ENCODE peak calls at places on chromosomes 3 and 15, in ten cellular contexts. X is psoas muscle, K is spleen, Y is right lobe of liver, G is adrenal gland, S is stomach, V is fibroblast of lung, M is esophagus squamous epithelium, T is A673, C is IMR-90. H is an unnamed sample. For H3K4me1, the result is how much of the 10 kb centered on the place peaks cover.

GRCh38 chr3:141618938-141619337 is 119.2 kb upstream of the RNF7 start:
- DNase-seq in X (no peak), K (no peak), Y (no peak), G (no peak), S (no peak), V (no peak), M (no peak), T (no peak), C (no peak), H (no peak)

GRCh38 chr3:17638351-17638750 is 104.1 kb downstream of the TBC1D5 start:
- DNase-seq in X (no peak), K (no peak), Y (no peak), G (no peak), S (no peak), V (no peak), M (no peak), T (no peak), C (peak), H (no peak)

GRCh38 chr3:108099203-108099602 is 8.4 kb upstream of the CD47 start:
- DNase-seq in X (no peak), K (no peak), Y (no peak), G (no peak), S (no peak), V (peak), M (no peak), T (no peak), C (peak), H (no peak)

GRCh38 chr3:120350431-120350941 is 1.3 kb upstream of the LRRC58 start:
- DNase-seq in X (no peak), K (peak), Y (peak), G (peak), S (no peak), V (peak), M (no peak), T (peak), C (peak), H (no peak)

GRCh38 chr3:158791259-158791920 is 10.5 kb upstream of the MFSD1 start:
- DNase-seq in X (no peak), K (no peak), Y (no peak), G (peak), S (no peak), V (peak), M (no peak), T (peak), C (peak), H (peak)

GRCh38 chr3:42668403-42668740 is 14.9 kb downstream of the ZBTB47 start:
- DNase-seq in X (no peak), K (no peak), Y (no peak), G (no peak), S (peak), V (no peak), M (no peak), T (no peak), C (no peak), H (peak)

GRCh38 chr15:40106203-40107161 is 2.2 kb downstream of the BMF start:
- DNase-seq in X (peak), K (peak), Y (peak), G (no peak), S (peak), V (no peak), M (no peak), T (peak), C (peak), H (peak)

GRCh38 chr3:58564456-58565160 is 12.6 kb downstream of the FAM107A start:
- DNase-seq in X (no peak), K (no peak), Y (no peak), G (no peak), S (no peak), V (peak), M (no peak), T (no peak), C (peak), H (no peak)

GRCh38 chr3:14524311-14524711 is 15.8 kb downstream of the GRIP2 start:
- DNase-seq in X (peak), K (peak), Y (peak), G (no peak), S (no peak), V (no peak), M (no peak), T (no peak), C (no peak), H (peak)

GRCh38 chr3:74302274-74302673 is 312.2 kb downstream of the CNTN3 start:
- DNase-seq in X (no peak), K (no peak), Y (no peak), G (no peak), S (no peak), V (no peak), M (no peak), T (no peak), C (no peak), H (no peak)

GRCh38 chr3:64824281-64824980 is 136.6 kb upstream of the ADAMTS9 start:
- DNase-seq in X (no peak), K (no peak), Y (no peak), G (no peak), S (no peak), V (peak), M (no peak), T (no peak), C (no peak), H (no peak)

GRCh38 chr3:65026151-65026550 is 338.4 kb upstream of the ADAMTS9 start:
- DNase-seq in X (no peak), K (no peak), Y (no peak), G (no peak), S (no peak), V (no peak), M (no peak), T (no peak), C (no peak), H (no peak)

GRCh38 chr3:88101142-88101541 is 42.1 kb downstream of the ZNF654 start:
- DNase-seq in X (no peak), K (no peak), Y (no peak), G (no peak), S (no peak), V (no peak), M (no peak), T (no peak), C (no peak), H (no peak)

GRCh38 chr15:48962662-48963523 is 826 bp downstream of the SHC4 start:
- DNase-seq in X (peak), K (no peak), Y (peak), G (peak), S (no peak), V (peak), M (no peak), T (peak), C (peak), H (no peak)

GRCh38 chr3:187946031-187946691 is 200.9 kb upstream of the BCL6 start:
- DNase-seq in X (no peak), K (no peak), Y (no peak), G (no peak), S (no peak), V (peak), M (no peak), T (no peak), C (peak), H (no peak)

GRCh38 chr15:91482799-91483198 is 370.7 kb upstream of the SLCO3A1 start:
- DNase-seq in X (no peak), K (no peak), Y (no peak), G (no peak), S (no peak), V (no peak), M (no peak), T (no peak), C (no peak), H (no peak)

GRCh38 chr3:66076861-66077495 is 38.3 kb upstream of the MAGI1 start:
- DNase-seq in X (no peak), K (no peak), Y (no peak), G (no peak), S (no peak), V (peak), M (no peak), T (no peak), C (peak), H (no peak)

GRCh38 chr15:79724312-79724711 is 172.5 kb downstream of the MTHFS start:
- DNase-seq in X (no peak), K (no peak), Y (no peak), G (no peak), S (no peak), V (peak), M (no peak), T (no peak), C (peak), H (no peak)

GRCh38 chr15:89845305-89845893 is 30.7 kb upstream of the ANPEP start:
- DNase-seq in X (no peak), K (no peak), Y (no peak), G (no peak), S (no peak), V (peak), M (no peak), T (peak), C (peak), H (no peak)

GRCh38 chr3:177037241-177037640 is 160.0 kb downstream of the TBL1XR1 start:
- DNase-seq in X (no peak), K (no peak), Y (no peak), G (no peak), S (no peak), V (peak), M (no peak), T (no peak), C (peak), H (no peak)

GRCh38 chr3:116951610-116952009 is 242.0 kb downstream of the TUSC7 start:
- DNase-seq in X (no peak), K (no peak), Y (no peak), G (no peak), S (no peak), V (peak), M (no peak), T (no peak), C (peak), H (no peak)

GRCh38 chr3:27533718-27534578 is 49.8 kb upstream of the SLC4A7 start:
- DNase-seq in X (peak), K (no peak), Y (no peak), G (no peak), S (peak), V (peak), M (no peak), T (peak), C (peak), H (peak)

GRCh38 chr3:149179225-149179624 is 42.4 kb downstream of the CP start:
- DNase-seq in X (no peak), K (no peak), Y (no peak), G (no peak), S (no peak), V (peak), M (no peak), T (no peak), C (peak), H (no peak)

GRCh38 chr15:70561885-70562284 is 201.5 kb downstream of the UACA start:
- DNase-seq in X (no peak), K (no peak), Y (no peak), G (no peak), S (peak), V (no peak), M (no peak), T (no peak), C (no peak), H (no peak)

GRCh38 chr15:60589253-60589652 is 110.3 kb upstream of the ICE2 start:
- DNase-seq in X (no peak), K (no peak), Y (no peak), G (no peak), S (no peak), V (no peak), M (no peak), T (no peak), C (no peak), H (no peak)

GRCh38 chr3:141684758-141685157 is 53.3 kb upstream of the RNF7 start:
- DNase-seq in X (no peak), K (no peak), Y (no peak), G (no peak), S (no peak), V (no peak), M (no peak), T (no peak), C (no peak), H (no peak)

GRCh38 chr15:99906356-99906755 is 173.1 kb upstream of the LYSMD4 start:
- DNase-seq in X (no peak), K (no peak), Y (no peak), G (no peak), S (no peak), V (no peak), M (no peak), T (no peak), C (no peak), H (no peak)

GRCh38 chr3:145531548-145531947 is 629.4 kb downstream of the PLOD2 start:
- DNase-seq in X (no peak), K (no peak), Y (no peak), G (no peak), S (no peak), V (no peak), M (no peak), T (no peak), C (no peak), H (no peak)

GRCh38 chr3:137709011-137709601 is 55.0 kb upstream of the SOX14 start:
- DNase-seq in X (no peak), K (no peak), Y (no peak), G (no peak), S (no peak), V (no peak), M (no peak), T (peak), C (no peak), H (no peak)

GRCh38 chr15:24858737-24859601 is 95.8 kb upstream of the SNRPN start:
- DNase-seq in X (no peak), K (no peak), Y (no peak), G (no peak), S (no peak), V (peak), M (no peak), T (no peak), C (peak), H (no peak)

GRCh38 chr3:94529821-94530220 is 467.0 kb downstream of the NSUN3 start:
- DNase-seq in X (no peak), K (no peak), Y (no peak), G (no peak), S (no peak), V (no peak), M (no peak), T (no peak), C (no peak), H (no peak)

GRCh38 chr3:192514081-192514753 is 213.1 kb downstream of the FGF12 start:
- DNase-seq in X (peak), K (peak), Y (no peak), G (no peak), S (no peak), V (peak), M (no peak), T (peak), C (no peak), H (no peak)
- H3K4me3 ChIP-seq in X (peak), K (peak), Y (no peak), G (no peak), S (peak), V (no peak), M (peak), T (peak), C (no peak), H (no peak)

DNA sequence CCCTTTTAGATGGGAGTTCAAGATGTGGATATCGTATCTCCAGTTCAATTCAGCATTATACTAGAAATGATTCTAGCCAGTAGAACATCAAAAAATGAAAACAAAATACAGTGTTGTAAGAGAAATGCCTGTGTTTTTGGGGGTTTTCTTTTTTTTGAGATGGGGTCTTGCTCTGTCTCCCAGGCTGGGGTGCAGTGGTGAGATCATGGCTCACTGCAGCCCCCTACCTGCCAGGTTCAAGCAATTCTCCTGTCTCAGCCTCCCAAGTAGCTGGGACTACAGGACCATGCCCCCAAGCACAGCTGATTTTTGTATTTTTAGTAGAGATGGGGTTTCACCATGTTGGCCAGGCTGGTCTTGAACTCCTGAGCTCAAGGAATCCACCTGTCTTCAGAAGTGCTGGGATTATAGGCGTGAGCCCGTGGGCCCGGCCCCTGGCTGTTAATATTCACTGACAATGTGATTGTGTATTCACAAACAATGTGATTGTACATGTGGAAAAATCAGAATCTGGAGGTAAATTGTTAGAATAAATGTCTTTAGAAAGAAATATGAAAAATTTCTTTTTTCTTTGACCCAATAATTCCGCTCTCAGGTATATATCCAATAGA is 59.0 kb downstream of the ARIH1 start:
- DNase-seq in X (no peak), K (no peak), Y (no peak), G (no peak), S (no peak), V (no peak), M (no peak), T (no peak), C (no peak), H (no peak)
- TF ChIP-seq CTCF in X (peak), K (peak), Y (peak), G (peak), S (no peak), V (peak), M (peak), T (peak), C (no peak), H (peak)

GRCh38 chr15:64842099-64842940 is 605 bp downstream of the PLEKHO2 start:
- DNase-seq in X (peak), K (no peak), Y (no peak), G (no peak), S (no peak), V (peak), M (no peak), T (peak), C (peak), H (no peak)
- H3K4me1 ChIP-seq in X (under half), K (half or more), Y (under half), G (half or more), S (half or more), V (under half), M (under half), T (under half), C (under half), H (under half)

DNA sequence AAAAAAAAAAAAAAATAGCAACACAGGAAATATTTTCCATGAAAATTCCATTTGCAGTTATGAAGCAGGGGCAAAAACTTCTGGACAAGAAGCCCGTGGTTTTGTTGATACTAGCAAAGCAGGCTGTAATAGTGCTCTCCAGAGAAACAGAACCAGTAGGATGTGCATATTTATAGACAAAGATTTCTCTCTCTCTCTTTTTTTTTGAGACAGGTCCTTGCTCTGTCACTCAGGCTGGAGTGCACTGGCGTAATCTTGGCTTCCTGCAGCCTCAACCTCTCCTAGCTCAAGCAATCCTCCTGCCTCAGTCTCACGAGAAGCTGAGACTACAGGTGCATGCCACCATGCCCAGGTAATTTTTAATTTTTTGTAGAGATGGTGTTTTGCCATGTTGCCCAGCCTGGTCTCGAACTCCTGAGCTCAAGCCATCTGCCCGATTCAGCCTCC is 67.1 kb upstream of the CHD2 start:
- DNase-seq in X (no peak), K (no peak), Y (no peak), G (no peak), S (no peak), V (peak), M (no peak), T (no peak), C (peak), H (no peak)
- H3K4me3 ChIP-seq in X (peak), K (no peak), Y (no peak), G (no peak), S (no peak), V (no peak), M (no peak), T (no peak), C (no peak), H (no peak)

GRCh38 chr15:44535509-44536297 is 1.2 kb upstream of the EIF3J start:
- DNase-seq in X (no peak), K (peak), Y (peak), G (peak), S (no peak), V (no peak), M (no peak), T (no peak), C (no peak), H (peak)

GRCh38 chr15:44536962-44537727 is at the start of gene EIF3J:
- DNase-seq in X (peak), K (peak), Y (peak), G (peak), S (peak), V (peak), M (peak), T (peak), C (peak), H (peak)

GRCh38 chr15:44535092-44535491 is 1.9 kb upstream of the EIF3J start:
- DNase-seq in X (no peak), K (no peak), Y (peak), G (no peak), S (no peak), V (no peak), M (no peak), T (no peak), C (no peak), H (no peak)

GRCh38 chr15:44536298-44536961 is 517 bp upstream of the EIF3J start:
- DNase-seq in X (peak), K (peak), Y (peak), G (peak), S (peak), V (peak), M (peak), T (no peak), C (peak), H (peak)

DNA sequence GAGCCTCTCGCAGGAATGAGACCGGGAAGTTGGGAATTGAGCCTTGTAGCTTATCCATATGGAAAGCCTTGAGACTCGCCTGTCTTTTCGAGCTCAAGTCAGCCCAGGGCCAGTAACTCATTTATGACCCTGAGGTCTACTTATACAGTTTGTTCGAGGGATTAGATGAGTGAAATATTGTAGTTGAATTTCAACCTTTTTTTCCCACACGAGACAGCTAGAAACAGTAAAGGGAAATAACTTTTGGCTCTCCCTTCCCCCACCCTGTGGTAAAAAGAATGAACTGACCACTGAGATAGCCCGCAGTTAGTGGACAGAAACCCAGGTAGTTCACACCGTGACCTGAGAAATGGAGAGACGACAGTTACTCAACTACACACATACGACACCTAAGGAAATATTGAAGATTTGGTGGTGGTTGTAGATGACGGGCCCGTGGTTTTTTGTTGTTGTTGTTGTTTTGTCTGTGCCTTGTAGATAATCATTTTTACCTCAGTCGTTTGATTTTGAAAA is 837 bp downstream of the EIF3J start:
- DNase-seq in X (no peak), K (no peak), Y (no peak), G (no peak), S (no peak), V (peak), M (no peak), T (no peak), C (peak), H (peak)
- TF ChIP-seq CTCF in X (peak), K (no peak), Y (no peak), G (peak), S (no peak), V (no peak), M (no peak), T (no peak), C (no peak), H (no peak)

DNA sequence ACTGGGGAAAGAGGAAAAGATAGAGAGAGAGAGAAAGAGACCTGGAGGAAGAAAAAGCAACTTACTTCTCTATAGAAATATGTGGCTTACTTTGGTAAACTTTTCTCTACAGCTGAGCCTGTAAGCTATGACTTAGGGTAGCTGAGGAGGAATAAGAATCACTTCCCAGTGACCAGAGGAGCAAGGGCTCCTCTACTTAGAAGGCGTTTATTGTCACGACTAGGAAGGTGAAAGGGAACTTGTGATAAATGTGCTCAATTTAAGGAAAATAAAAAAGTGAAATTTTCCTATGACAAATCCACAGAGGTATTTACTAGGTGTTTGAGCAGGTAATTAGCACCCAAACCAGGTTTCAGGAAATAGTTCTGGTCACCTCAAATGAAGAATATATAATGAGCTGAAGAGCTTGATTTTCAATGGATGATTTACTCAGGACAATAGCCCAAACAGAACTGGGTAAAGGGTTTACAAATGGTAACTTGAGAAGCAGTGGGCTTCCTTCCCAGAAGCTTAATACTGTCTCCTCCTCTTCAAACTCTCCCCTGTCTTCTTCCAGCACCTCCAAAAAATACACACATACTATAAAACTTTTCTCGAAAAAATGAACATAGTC is 46.1 kb downstream of the SOX2 start:
- DNase-seq in X (no peak), K (no peak), Y (no peak), G (no peak), S (no peak), V (no peak), M (no peak), T (no peak), C (no peak), H (no peak)
- H3K4me1 ChIP-seq in X (under half), K (under half), Y (under half), G (under half), S (under half), V (under half), M (under half), T (under half), C (under half), H (under half)

H was measured in Caco-2.